ENCODE peak calls at places on chromosomes 3 and 15, in eight cellular contexts. U, X, D, J, M, E, Z and T are unnamed samples.

GRCh38 chr3:155745795-155746550 is 1.1 kb upstream of the PLCH1 start:
- DNase-seq in E (no peak), M (no peak), D (no peak), J (no peak), X (peak; percentile 92), U (no peak), Z (peak; percentile 50), T (no peak)

GRCh38 chr3:175421897-175422296 is 562.8 kb downstream of the NAALADL2 start:
- DNase-seq in D (no peak), J (no peak), Z (no peak), E (no peak), M (no peak), X (no peak), U (no peak), T (no peak)

GRCh38 chr15:80455668-80456442 is 51.7 kb downstream of the ARNT2 start:
- DNase-seq in J (peak; percentile 57), M (peak; percentile 34), Z (peak; percentile 94), U (peak; percentile 52), E (peak; percentile 78), X (peak; percentile 78), D (peak; percentile 57), T (peak; percentile 61)

GRCh38 chr15:39238443-39238842 is 342.4 kb upstream of the THBS1 start:
- DNase-seq in X (no peak), M (no peak), U (no peak), D (no peak), E (no peak), Z (no peak), J (no peak), T (no peak)

GRCh38 chr15:71278989-71279756 is 163.9 kb downstream of the THSD4 start:
- DNase-seq in M (no peak), X (no peak), E (no peak), D (no peak), Z (peak; percentile 98), U (peak; percentile 79), J (no peak), T (peak; percentile 84)

GRCh38 chr3:76497636-76498035 is 542.3 kb upstream of the ROBO2 start:
- DNase-seq in X (peak; percentile 69), M (no peak), D (no peak), U (no peak), Z (peak; percentile 24), E (no peak), J (no peak), T (no peak)

GRCh38 chr15:90211440-90212168 is 10.5 kb downstream of the SEMA4B start:
- DNase-seq in Z (peak; percentile 81), E (no peak), J (no peak), D (no peak), U (no peak), X (no peak), M (no peak), T (no peak)

GRCh38 chr3:81214626-81215025 is 546.8 kb downstream of the GBE1 start:
- DNase-seq in J (no peak), M (no peak), Z (peak; percentile 81), U (no peak), E (no peak), X (no peak), D (no peak), T (no peak)

GRCh38 chr3:195696632-195697278 is 24.0 kb upstream of the MUC20 start:
- DNase-seq in Z (no peak), U (no peak), D (no peak), J (no peak), E (no peak), M (no peak), X (peak; percentile 59), T (no peak)

GRCh38 chr3:154060606-154061380 is 60.4 kb upstream of the ARHGEF26 start:
- DNase-seq in D (no peak), X (no peak), E (no peak), U (no peak), M (no peak), Z (peak; percentile 80), J (no peak), T (no peak)

GRCh38 chr3:154062513-154062912 is 58.7 kb upstream of the ARHGEF26 start:
- DNase-seq in U (no peak), D (no peak), J (no peak), Z (no peak), E (no peak), M (no peak), X (no peak), T (no peak)

DNA sequence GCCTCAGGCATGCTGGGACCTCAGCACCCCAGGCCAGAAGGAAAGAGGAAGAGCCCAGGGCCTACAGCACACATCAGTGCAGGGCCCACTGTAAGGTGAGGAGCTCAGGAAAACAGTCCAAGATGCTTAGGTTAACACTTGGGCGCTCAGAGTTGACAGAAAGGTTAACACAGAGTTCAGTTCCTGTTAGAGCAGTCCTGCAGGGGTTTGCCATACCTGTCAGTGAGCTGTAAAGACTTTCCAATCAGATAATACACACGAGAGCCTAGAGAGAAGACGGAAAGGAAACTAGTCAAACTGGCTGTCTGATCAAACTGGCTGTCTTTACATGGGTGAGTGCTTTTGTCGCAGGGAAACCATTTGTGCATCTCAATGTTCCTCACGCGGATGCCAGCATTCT is 61.4 kb upstream of the ARHGEF26 start:
- DNase-seq in J (no peak), X (no peak), M (no peak), D (no peak), Z (no peak), U (no peak), E (no peak), T (no peak)
- H3K4me3 ChIP-seq in J (no peak overlapping the region), X (no peak overlapping the region), M (no peak overlapping the region), D (no peak overlapping the region), Z (no peak overlapping the region), U (no peak overlapping the region), E (no peak overlapping the region), T (no peak overlapping the region)

DNA sequence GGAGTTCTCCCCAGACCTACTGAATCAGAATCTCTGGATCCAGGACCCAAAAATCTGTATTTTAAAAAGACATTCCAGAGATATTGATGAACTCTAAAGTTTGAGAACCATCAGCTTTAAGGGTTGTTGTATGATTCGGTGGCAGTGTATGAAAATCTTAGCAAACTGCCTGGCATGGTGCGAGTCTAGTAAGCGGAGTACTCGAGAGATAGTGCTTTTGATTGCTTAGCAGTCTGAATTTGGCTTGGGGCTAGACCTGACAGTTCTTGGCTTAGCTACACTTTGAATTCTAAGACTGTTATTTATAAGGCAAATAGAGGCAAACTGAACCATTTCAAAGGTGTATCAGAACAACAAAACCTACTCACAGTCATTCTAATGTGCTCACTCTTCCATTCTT is 329.0 kb downstream of the LPP start:
- DNase-seq in X (no peak), M (no peak), J (no peak), U (no peak), D (no peak), Z (no peak), E (no peak), T (no peak)
- H3K4me1 ChIP-seq in X (no peaks in the 10 kb centered on the region), M (no peaks in the 10 kb centered on the region), J (peaks cover 2% of the 10 kb centered on the region), U (no peaks in the 10 kb centered on the region), D (peaks cover 5% of the 10 kb centered on the region), Z (no peaks in the 10 kb centered on the region), E (no peaks in the 10 kb centered on the region), T (peaks cover 15% of the 10 kb centered on the region)

DNA sequence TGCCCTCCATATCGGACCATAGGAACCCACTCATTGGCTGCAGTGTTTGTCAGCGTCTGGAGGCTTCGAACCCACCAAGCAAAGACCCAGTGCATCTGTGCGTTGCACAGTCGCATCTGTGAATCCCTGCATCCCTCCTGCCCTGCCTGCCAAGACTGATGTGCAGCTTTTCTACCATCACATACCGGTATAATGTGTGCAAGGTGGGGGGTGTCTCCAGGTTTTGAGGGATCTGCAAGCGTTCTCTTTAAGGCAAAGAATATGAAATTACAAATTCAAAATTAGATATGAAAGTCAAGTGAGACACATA is 288 bp upstream of the NME9 start:
- DNase-seq in Z (no peak), D (no peak), X (no peak), E (no peak), J (no peak), M (no peak), U (no peak), T (no peak)
- H3K4me3 ChIP-seq in Z (peak overlapping the region; percentile 66), D (peak overlapping the region; percentile 46), X (peak overlapping the region; percentile 75), E (peak overlapping the region; percentile 15), J (peak overlapping the region; percentile 78), M (peak overlapping the region; percentile 80), U (peak overlapping the region; percentile 54), T (no peak overlapping the region)

GRCh38 chr3:190293621-190294020 is 28.6 kb downstream of the CLDN1 start:
- DNase-seq in U (no peak), D (no peak), E (no peak), Z (no peak), X (peak; percentile 45), J (no peak), M (no peak), T (no peak)
- H3K4me1 ChIP-seq in U (no peaks in the 10 kb centered on the region), D (no peaks in the 10 kb centered on the region), E (no peaks in the 10 kb centered on the region), Z (no peaks in the 10 kb centered on the region), X (peaks cover 24% of the 10 kb centered on the region), J (no peaks in the 10 kb centered on the region), M (no peaks in the 10 kb centered on the region), T (no peaks in the 10 kb centered on the region)

GRCh38 chr3:111978493-111978832 is 363 bp upstream of the ABHD10 start:
- DNase-seq in J (no peak), E (no peak), D (no peak), M (no peak), U (no peak), Z (no peak), X (no peak), T (no peak)

GRCh38 chr3:111981457-111981763 is 2.6 kb downstream of the ABHD10 start:
- DNase-seq in U (no peak), X (no peak), Z (no peak), D (no peak), M (no peak), J (no peak), E (no peak), T (no peak)

GRCh38 chr3:111979689-111980025 is 831 bp downstream of the ABHD10 start:
- DNase-seq in E (no peak), M (no peak), U (no peak), D (no peak), Z (peak; percentile 44), J (no peak), X (no peak), T (no peak)

GRCh38 chr3:111978833-111979688 is at the start of gene ABHD10:
- DNase-seq in X (peak; percentile 97), D (peak; percentile 97), E (peak; percentile 99), Z (peak; percentile 97), M (peak; percentile 95), J (peak; percentile 96), U (peak; percentile 96), T (peak; percentile 98)

DNA sequence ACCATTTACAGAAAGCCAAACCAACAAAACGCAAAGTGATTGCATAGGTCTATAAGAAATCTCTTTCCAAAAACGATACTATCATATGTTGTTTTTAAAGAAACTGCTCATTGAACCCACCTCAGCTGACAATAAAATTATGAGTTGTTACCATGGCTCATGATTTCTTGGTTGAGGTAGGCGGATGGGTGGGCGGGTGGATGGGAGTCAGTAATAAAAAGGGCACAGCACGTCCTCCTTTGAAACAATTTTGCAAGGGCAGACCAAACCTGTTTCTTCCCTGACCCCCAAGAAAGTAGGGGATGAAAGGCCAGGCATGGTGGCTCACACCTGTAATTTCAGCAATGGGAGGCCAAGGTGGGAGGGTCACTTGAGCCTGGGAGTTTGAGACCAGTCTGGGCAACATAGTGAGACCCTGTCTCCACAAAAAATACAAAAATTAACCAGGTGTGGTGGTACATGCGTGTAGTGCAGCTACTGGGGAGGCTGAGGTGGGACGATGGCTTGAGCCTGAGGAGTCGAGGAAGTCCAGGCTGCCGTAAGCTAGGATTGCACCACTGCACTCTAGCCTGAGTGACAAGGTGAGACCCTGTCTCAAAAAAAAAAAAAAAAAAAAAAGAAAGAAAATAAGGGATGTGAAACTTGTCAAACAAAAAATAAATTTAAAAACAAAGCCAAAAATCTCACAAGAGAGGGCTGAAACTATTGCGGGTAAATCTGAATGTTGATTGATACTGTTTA is 2.1 kb downstream of the ABHD10 start:
- DNase-seq in J (no peak), U (no peak), Z (no peak), M (no peak), D (no peak), X (no peak), E (no peak), T (no peak)
- H3K4me3 ChIP-seq in J (no peak overlapping the region), U (no peak overlapping the region), Z (peak overlapping the region; percentile 27), M (no peak overlapping the region), D (no peak overlapping the region), X (peak overlapping the region; percentile 79), E (peak overlapping the region; percentile 99), T (no peak overlapping the region)

GRCh38 chr15:51224428-51224827 is 114.0 kb downstream of the CYP19A1 start:
- DNase-seq in E (peak; percentile 31), D (no peak), Z (peak; percentile 51), J (no peak), U (no peak), X (no peak), M (no peak), T (no peak)
- H3K4me1 ChIP-seq in E (no peaks in the 10 kb centered on the region), D (no peaks in the 10 kb centered on the region), Z (peaks cover 26% of the 10 kb centered on the region), J (no peaks in the 10 kb centered on the region), U (no peaks in the 10 kb centered on the region), X (peaks cover 2% of the 10 kb centered on the region), M (no peaks in the 10 kb centered on the region), T (peaks cover 10% of the 10 kb centered on the region)